ENCODE peak calls at places on chromosomes 5 and 9, in seven cellular contexts. E is neuronal stem cell, X is mesendoderm, U is mesenchymal stem cell, V is H9, A is H1, Y is trophoblast cell. F is an unnamed sample.

GRCh38 chr9:37253377-37253937 is 133.1 kb downstream of the ZCCHC7 start:
- DNase-seq in E (no peak), X (no peak), U (no peak), V (no peak), A (no peak), Y (no peak), F (no peak)

GRCh38 chr5:55187370-55187769 is 14.4 kb upstream of the CDC20B start:
- DNase-seq in E (no peak), X (peak; percentile 45), U (peak; percentile 11), V (no peak), A (no peak), Y (peak; percentile 46), F (no peak)

GRCh38 chr5:90221947-90222346 is 187.6 kb downstream of the CETN3 start:
- DNase-seq in E (no peak), X (no peak), U (peak; percentile 15), V (no peak), A (no peak), Y (peak; percentile 60), F (peak; percentile 16)

GRCh38 chr5:133294380-133294779 is 242.6 kb downstream of the HSPA4 start:
- DNase-seq in E (no peak), X (no peak), U (no peak), V (no peak), A (no peak), Y (no peak), F (no peak)

GRCh38 chr9:93697352-93698139 is 121.2 kb downstream of the PHF2 start:
- DNase-seq in E (no peak), X (no peak), U (no peak), V (peak; percentile 17), A (no peak), Y (no peak), F (no peak)

GRCh38 chr9:117734523-117735314 is 30.5 kb downstream of the TLR4 start:
- DNase-seq in E (no peak), X (no peak), U (no peak), V (no peak), A (no peak), Y (peak; percentile 10), F (no peak)

GRCh38 chr5:97452646-97453045 is 269.6 kb upstream of the RIOK2 start:
- DNase-seq in E (no peak), X (peak; percentile 59), U (no peak), V (no peak), A (no peak), Y (no peak), F (no peak)

GRCh38 chr9:116166713-116167112 is 13.1 kb downstream of the PAPPA start:
- DNase-seq in E (no peak), X (no peak), U (no peak), V (no peak), A (no peak), Y (no peak), F (no peak)

GRCh38 chr9:110890416-110890815 is 147.9 kb downstream of the LPAR1 start:
- DNase-seq in E (no peak), X (no peak), U (no peak), V (no peak), A (no peak), Y (no peak), F (no peak)

GRCh38 chr9:19699757-19700156 is 89.1 kb downstream of the SLC24A2 start:
- DNase-seq in E (no peak), X (peak; percentile 49), U (no peak), V (peak; percentile 35), A (no peak), Y (no peak), F (no peak)

GRCh38 chr9:17824927-17825659 is 246.2 kb downstream of the SH3GL2 start:
- DNase-seq in E (no peak), X (no peak), U (no peak), V (no peak), A (no peak), Y (no peak), F (no peak)

GRCh38 chr9:35070823-35071813 is 1.3 kb downstream of the VCP start:
- DNase-seq in E (no peak), X (peak; percentile 49), U (no peak), V (no peak), A (no peak), Y (peak; percentile 39), F (peak; percentile 46)

GRCh38 chr5:1639757-1640156 is 116.0 kb upstream of the LPCAT1 start:
- DNase-seq in E (no peak), X (no peak), U (no peak), V (no peak), A (no peak), Y (no peak), F (no peak)

GRCh38 chr5:154674029-154674428 is 81.1 kb upstream of the LARP1 start:
- DNase-seq in E (no peak), X (no peak), U (no peak), V (no peak), A (no peak), Y (no peak), F (no peak)

GRCh38 chr5:90264930-90265857 is 144.4 kb downstream of the CETN3 start:
- DNase-seq in E (peak; percentile 49), X (peak; percentile 69), U (peak; percentile 72), V (peak; percentile 52), A (peak; percentile 25), Y (peak; percentile 81), F (peak; percentile 61)

GRCh38 chr5:17147225-17148120 is 70.0 kb upstream of the BASP1 start:
- DNase-seq in E (no peak), X (no peak), U (no peak), V (peak; percentile 32), A (no peak), Y (no peak), F (peak; percentile 39)

GRCh38 chr5:15500326-15500958 is 462 bp downstream of the FBXL7 start:
- DNase-seq in E (peak; percentile 48), X (peak; percentile 54), U (peak; percentile 66), V (peak; percentile 46), A (no peak), Y (no peak), F (peak; percentile 25)

GRCh38 chr5:157222506-157223230 is 42.0 kb downstream of the ITK start:
- DNase-seq in E (no peak), X (no peak), U (peak; percentile 11), V (no peak), A (no peak), Y (peak; percentile 83), F (peak; percentile 35)

GRCh38 chr9:107667269-107667681 is 177.7 kb upstream of the KLF4 start:
- DNase-seq in E (no peak), X (no peak), U (no peak), V (no peak), A (no peak), Y (no peak), F (peak; percentile 6)

GRCh38 chr5:139105621-139106071 is 92.5 kb downstream of the SIL1 start:
- DNase-seq in E (peak; percentile 23), X (no peak), U (no peak), V (no peak), A (no peak), Y (no peak), F (no peak)

GRCh38 chr5:59587489-59588337 is 305.8 kb downstream of the PDE4D start:
- DNase-seq in E (peak; percentile 58), X (peak; percentile 93), U (peak; percentile 75), V (peak; percentile 91), A (peak; percentile 70), Y (no peak), F (peak; percentile 52)

GRCh38 chr5:141192110-141192725 is at the start of gene PCDHB10:
- DNase-seq in E (peak; percentile 51), X (peak; percentile 78), U (peak; percentile 44), V (peak; percentile 77), A (no peak), Y (peak; percentile 21), F (peak; percentile 5)

GRCh38 chr9:89890326-89890980 is 285.6 kb downstream of the GADD45G start:
- DNase-seq in E (no peak), X (no peak), U (no peak), V (peak; percentile 15), A (no peak), Y (no peak), F (no peak)

GRCh38 chr5:150122536-150123481 is 32.8 kb downstream of the PDGFRB start:
- DNase-seq in E (no peak), X (no peak), U (no peak), V (no peak), A (no peak), Y (peak; percentile 54), F (no peak)

DNA sequence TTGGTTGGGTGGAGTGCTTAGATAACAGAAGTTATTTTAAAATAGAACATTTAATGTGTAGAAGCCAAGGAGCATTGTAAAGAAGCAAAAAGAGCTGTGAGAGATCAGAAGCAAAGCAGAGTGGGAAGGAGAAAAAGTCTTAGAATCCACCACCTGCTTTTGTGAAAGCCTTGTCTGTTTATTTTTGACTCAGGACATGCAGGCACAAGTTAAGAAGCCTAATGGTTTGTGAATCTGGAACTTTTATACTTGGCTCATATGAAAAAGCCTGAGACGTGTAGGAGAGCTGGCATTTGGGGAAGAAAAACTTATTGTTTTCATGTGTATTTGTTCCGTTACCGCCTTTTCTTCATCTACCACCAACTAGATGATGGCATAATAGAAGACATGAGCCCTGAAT is 38.5 kb upstream of the ITGA2 start:
- DNase-seq in E (no peak), X (no peak), U (no peak), V (no peak), A (no peak), Y (no peak), F (no peak)
- H4K8ac ChIP-seq in E (no peak overlapping the region), X (no peak overlapping the region), U (no peak overlapping the region), V (no peak overlapping the region), A (no peak overlapping the region), Y (no peak overlapping the region), F (no peak overlapping the region)

DNA sequence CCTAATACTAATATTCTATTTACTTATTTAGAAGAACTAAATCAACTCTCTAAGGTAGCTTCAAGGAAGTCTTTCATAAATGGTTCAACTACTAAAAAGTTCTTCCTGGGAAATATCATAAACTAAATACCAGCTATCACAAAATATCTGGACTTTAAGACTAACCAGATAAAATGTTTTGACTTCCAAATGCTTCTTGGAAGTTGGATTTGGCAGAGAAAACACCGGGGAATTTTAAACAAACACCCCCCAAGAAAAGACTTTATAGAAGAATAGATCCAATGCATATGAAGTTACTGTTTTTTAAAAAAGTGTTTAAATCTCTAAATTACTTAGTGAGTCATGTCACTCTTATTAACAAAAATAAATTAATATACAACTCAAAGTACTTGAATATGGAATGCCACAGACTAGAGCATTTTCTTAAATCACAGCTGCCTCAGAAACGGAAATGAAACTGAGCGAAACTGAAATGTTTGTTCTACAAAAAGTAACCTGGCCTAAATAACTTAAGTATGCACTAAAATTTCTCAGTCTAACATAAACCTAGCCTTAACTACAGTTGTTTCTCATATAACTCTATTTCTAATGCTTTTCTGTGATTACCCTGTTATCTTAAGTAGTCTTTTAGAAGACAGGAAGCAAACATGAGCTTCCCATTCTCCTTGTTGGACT is 6.8 kb downstream of the ABCA1 start:
- DNase-seq in E (no peak), X (no peak), U (no peak), V (no peak), A (no peak), Y (no peak), F (no peak)
- H4K8ac ChIP-seq in E (no peak overlapping the region), X (no peak overlapping the region), U (no peak overlapping the region), V (no peak overlapping the region), A (no peak overlapping the region), Y (no peak overlapping the region), F (peak overlapping the region; percentile 33)

GRCh38 chr5:32612134-32612888 is 27.0 kb downstream of the SUB1 start:
- DNase-seq in E (no peak), X (peak; percentile 82), U (peak; percentile 16), V (no peak), A (no peak), Y (peak; percentile 30), F (peak; percentile 20)
- H4K8ac ChIP-seq in E (no peak overlapping the region), X (no peak overlapping the region), U (no peak overlapping the region), V (no peak overlapping the region), A (no peak overlapping the region), Y (no peak overlapping the region), F (no peak overlapping the region)

GRCh38 chr5:72009280-72009679 is 98.0 kb upstream of the MAP1B start:
- DNase-seq in E (no peak), X (no peak), U (peak; percentile 3), V (no peak), A (no peak), Y (no peak), F (no peak)
- H4K8ac ChIP-seq in E (no peak overlapping the region), X (peak overlapping the region; percentile 28), U (no peak overlapping the region), V (no peak overlapping the region), A (no peak overlapping the region), Y (no peak overlapping the region), F (no peak overlapping the region)